ENCODE peak calls at places on chromosomes 5 and 9, in nine cellular contexts. One of them, this sample, is unnamed.

GRCh38 chr5:139745121-139745799 is 50.3 kb upstream of the PSD2 start:
- DNase-seq in CD4-positive, alpha-beta T cell: no peak
- DNase-seq in T-cell: no peak
- DNase-seq in amniotic stem cell: no peak
- DNase-seq in progenitor cell of endocrine pancreas: no peak
- DNase-seq in posterior cingulate gyrus: no peak
- DNase-seq in mesothelial cell of epicardium: no peak
- DNase-seq in HT1080: peak
- DNase-seq in heart left ventricle: peak
- DNase-seq in this sample: no peak

GRCh38 chr9:108551030-108551964 is 304.5 kb downstream of the ACTL7B start:
- DNase-seq in progenitor cell of endocrine pancreas: no peak
- DNase-seq in HT1080: peak
- DNase-seq in T-cell: no peak
- DNase-seq in heart left ventricle: no peak
- DNase-seq in mesothelial cell of epicardium: no peak
- DNase-seq in amniotic stem cell: peak
- DNase-seq in CD4-positive, alpha-beta T cell: no peak
- DNase-seq in posterior cingulate gyrus: no peak
- DNase-seq in this sample: no peak

GRCh38 chr5:53479656-53480473 is 564 bp upstream of the FST start:
- DNase-seq in heart left ventricle: peak
- DNase-seq in CD4-positive, alpha-beta T cell: no peak
- DNase-seq in T-cell: peak
- DNase-seq in progenitor cell of endocrine pancreas: peak
- DNase-seq in HT1080: peak
- DNase-seq in mesothelial cell of epicardium: peak
- DNase-seq in amniotic stem cell: no peak
- DNase-seq in posterior cingulate gyrus: no peak
- DNase-seq in this sample: peak

GRCh38 chr9:94097788-94098413 is 13.6 kb downstream of the PTPDC1 start:
- DNase-seq in mesothelial cell of epicardium: no peak
- DNase-seq in HT1080: peak
- DNase-seq in amniotic stem cell: peak
- DNase-seq in T-cell: no peak
- DNase-seq in heart left ventricle: no peak
- DNase-seq in posterior cingulate gyrus: peak
- DNase-seq in progenitor cell of endocrine pancreas: no peak
- DNase-seq in CD4-positive, alpha-beta T cell: no peak
- DNase-seq in this sample: no peak

GRCh38 chr5:180111273-180111695 is 39.7 kb upstream of the RNF130 start:
- DNase-seq in amniotic stem cell: no peak
- DNase-seq in posterior cingulate gyrus: no peak
- DNase-seq in heart left ventricle: no peak
- DNase-seq in CD4-positive, alpha-beta T cell: no peak
- DNase-seq in HT1080: no peak
- DNase-seq in T-cell: no peak
- DNase-seq in progenitor cell of endocrine pancreas: no peak
- DNase-seq in mesothelial cell of epicardium: no peak
- DNase-seq in this sample: no peak

GRCh38 chr5:154767537-154767936 is 12.4 kb downstream of the LARP1 start:
- DNase-seq in posterior cingulate gyrus: no peak
- DNase-seq in T-cell: no peak
- DNase-seq in HT1080: no peak
- DNase-seq in progenitor cell of endocrine pancreas: no peak
- DNase-seq in amniotic stem cell: no peak
- DNase-seq in CD4-positive, alpha-beta T cell: no peak
- DNase-seq in heart left ventricle: no peak
- DNase-seq in mesothelial cell of epicardium: no peak
- DNase-seq in this sample: no peak

GRCh38 chr5:74639538-74640449 is 734 bp downstream of the ENC1 start:
- DNase-seq in mesothelial cell of epicardium: peak
- DNase-seq in progenitor cell of endocrine pancreas: peak
- DNase-seq in T-cell: peak
- DNase-seq in amniotic stem cell: peak
- DNase-seq in posterior cingulate gyrus: peak
- DNase-seq in heart left ventricle: peak
- DNase-seq in HT1080: no peak
- DNase-seq in CD4-positive, alpha-beta T cell: peak
- DNase-seq in this sample: no peak

GRCh38 chr9:109439378-109440116 is 58.6 kb downstream of the PTPN3 start:
- DNase-seq in HT1080: no peak
- DNase-seq in CD4-positive, alpha-beta T cell: no peak
- DNase-seq in amniotic stem cell: no peak
- DNase-seq in mesothelial cell of epicardium: no peak
- DNase-seq in progenitor cell of endocrine pancreas: no peak
- DNase-seq in posterior cingulate gyrus: no peak
- DNase-seq in T-cell: no peak
- DNase-seq in heart left ventricle: no peak
- DNase-seq in this sample: no peak

GRCh38 chr5:150000990-150001659 is 586 bp downstream of the HMGXB3 start:
- DNase-seq in heart left ventricle: peak
- DNase-seq in progenitor cell of endocrine pancreas: peak
- DNase-seq in posterior cingulate gyrus: peak
- DNase-seq in HT1080: peak
- DNase-seq in CD4-positive, alpha-beta T cell: peak
- DNase-seq in amniotic stem cell: no peak
- DNase-seq in mesothelial cell of epicardium: peak
- DNase-seq in T-cell: peak
- DNase-seq in this sample: no peak

GRCh38 chr5:167759411-167759821 is 532.0 kb upstream of the WWC1 start:
- DNase-seq in mesothelial cell of epicardium: no peak
- DNase-seq in progenitor cell of endocrine pancreas: no peak
- DNase-seq in T-cell: no peak
- DNase-seq in HT1080: peak
- DNase-seq in posterior cingulate gyrus: no peak
- DNase-seq in heart left ventricle: no peak
- DNase-seq in amniotic stem cell: no peak
- DNase-seq in CD4-positive, alpha-beta T cell: no peak
- DNase-seq in this sample: no peak

GRCh38 chr9:21075484-21075883 is 2.3 kb downstream of the IFNB1 start:
- DNase-seq in posterior cingulate gyrus: no peak
- DNase-seq in progenitor cell of endocrine pancreas: no peak
- DNase-seq in T-cell: no peak
- DNase-seq in CD4-positive, alpha-beta T cell: no peak
- DNase-seq in amniotic stem cell: no peak
- DNase-seq in heart left ventricle: no peak
- DNase-seq in mesothelial cell of epicardium: no peak
- DNase-seq in HT1080: no peak
- DNase-seq in this sample: no peak

GRCh38 chr9:36461341-36461740 is 61.3 kb upstream of the RNF38 start:
- DNase-seq in HT1080: no peak
- DNase-seq in CD4-positive, alpha-beta T cell: no peak
- DNase-seq in heart left ventricle: no peak
- DNase-seq in amniotic stem cell: no peak
- DNase-seq in posterior cingulate gyrus: no peak
- DNase-seq in T-cell: no peak
- DNase-seq in progenitor cell of endocrine pancreas: no peak
- DNase-seq in mesothelial cell of epicardium: no peak
- DNase-seq in this sample: no peak

GRCh38 chr9:36263662-36264061 is 5.4 kb upstream of the GNE start:
- DNase-seq in HT1080: no peak
- DNase-seq in mesothelial cell of epicardium: no peak
- DNase-seq in heart left ventricle: no peak
- DNase-seq in posterior cingulate gyrus: no peak
- DNase-seq in amniotic stem cell: no peak
- DNase-seq in T-cell: no peak
- DNase-seq in progenitor cell of endocrine pancreas: no peak
- DNase-seq in CD4-positive, alpha-beta T cell: no peak
- DNase-seq in this sample: no peak

GRCh38 chr5:65076251-65076869 is 307.6 kb downstream of the CWC27 start:
- DNase-seq in progenitor cell of endocrine pancreas: no peak
- DNase-seq in amniotic stem cell: no peak
- DNase-seq in heart left ventricle: peak
- DNase-seq in CD4-positive, alpha-beta T cell: peak
- DNase-seq in mesothelial cell of epicardium: no peak
- DNase-seq in T-cell: peak
- DNase-seq in posterior cingulate gyrus: no peak
- DNase-seq in HT1080: peak
- DNase-seq in this sample: no peak

GRCh38 chr9:88646539-88646938 is 111.6 kb downstream of the NXNL2 start:
- DNase-seq in amniotic stem cell: no peak
- DNase-seq in posterior cingulate gyrus: no peak
- DNase-seq in T-cell: no peak
- DNase-seq in HT1080: no peak
- DNase-seq in CD4-positive, alpha-beta T cell: no peak
- DNase-seq in heart left ventricle: no peak
- DNase-seq in progenitor cell of endocrine pancreas: no peak
- DNase-seq in mesothelial cell of epicardium: no peak
- DNase-seq in this sample: no peak

GRCh38 chr9:93864029-93864428 is 91.1 kb downstream of the BARX1 start:
- DNase-seq in progenitor cell of endocrine pancreas: no peak
- DNase-seq in heart left ventricle: no peak
- DNase-seq in HT1080: no peak
- DNase-seq in T-cell: no peak
- DNase-seq in posterior cingulate gyrus: no peak
- DNase-seq in CD4-positive, alpha-beta T cell: no peak
- DNase-seq in amniotic stem cell: no peak
- DNase-seq in mesothelial cell of epicardium: no peak
- DNase-seq in this sample: no peak

GRCh38 chr5:175347027-175347426 is 97.0 kb downstream of the DRD1 start:
- DNase-seq in amniotic stem cell: no peak
- DNase-seq in CD4-positive, alpha-beta T cell: no peak
- DNase-seq in progenitor cell of endocrine pancreas: no peak
- DNase-seq in T-cell: no peak
- DNase-seq in mesothelial cell of epicardium: no peak
- DNase-seq in HT1080: peak
- DNase-seq in posterior cingulate gyrus: no peak
- DNase-seq in heart left ventricle: no peak
- DNase-seq in this sample: no peak

GRCh38 chr9:109903515-109904138 is 123.6 kb downstream of the PALM2AKAP2 start:
- DNase-seq in progenitor cell of endocrine pancreas: peak
- DNase-seq in CD4-positive, alpha-beta T cell: peak
- DNase-seq in mesothelial cell of epicardium: peak
- DNase-seq in T-cell: peak
- DNase-seq in posterior cingulate gyrus: no peak
- DNase-seq in HT1080: peak
- DNase-seq in heart left ventricle: peak
- DNase-seq in amniotic stem cell: peak
- DNase-seq in this sample: peak

GRCh38 chr5:31273161-31273560 is 79.7 kb downstream of the CDH6 start:
- DNase-seq in progenitor cell of endocrine pancreas: no peak
- DNase-seq in CD4-positive, alpha-beta T cell: no peak
- DNase-seq in HT1080: no peak
- DNase-seq in amniotic stem cell: no peak
- DNase-seq in mesothelial cell of epicardium: no peak
- DNase-seq in posterior cingulate gyrus: no peak
- DNase-seq in T-cell: no peak
- DNase-seq in heart left ventricle: no peak
- DNase-seq in this sample: no peak

This sample was measured in NCI-H748 treated with DMSO at 0.1 percent for 48 hours.